ENCODE peak calls at places on chromosomes 6 and 20, in five cellular contexts. One of them, this sample, is unnamed.

GRCh38 chr6:29926081-29926794 is 16.1 kb upstream of the HLA-A start:
- DNase-seq in AG10803: peak; percentile 39
- DNase-seq in HTR-8/SVneo: no peak
- DNase-seq in GM10248: no peak
- DNase-seq in NCI-H1105: no peak
- DNase-seq in this sample: no peak

GRCh38 chr20:59698598-59698997 is 94.3 kb downstream of the PHACTR3 start:
- DNase-seq in AG10803: no peak
- DNase-seq in HTR-8/SVneo: no peak
- DNase-seq in GM10248: no peak
- DNase-seq in NCI-H1105: no peak
- DNase-seq in this sample: no peak

GRCh38 chr6:135163440-135163738 is 17.7 kb upstream of the MYB start:
- DNase-seq in AG10803: no peak
- DNase-seq in HTR-8/SVneo: no peak
- DNase-seq in GM10248: peak; percentile 58
- DNase-seq in NCI-H1105: no peak
- DNase-seq in this sample: no peak

GRCh38 chr6:1633366-1634021 is 23.8 kb downstream of the FOXC1 start:
- DNase-seq in AG10803: no peak
- DNase-seq in HTR-8/SVneo: no peak
- DNase-seq in GM10248: no peak
- DNase-seq in NCI-H1105: no peak
- DNase-seq in this sample: no peak

GRCh38 chr20:40506567-40506966 is 182.5 kb downstream of the MAFB start:
- DNase-seq in AG10803: peak; percentile 100
- DNase-seq in HTR-8/SVneo: peak; percentile 83
- DNase-seq in GM10248: no peak
- DNase-seq in NCI-H1105: no peak
- DNase-seq in this sample: peak; percentile 25

GRCh38 chr6:166775180-166775922 is 148.3 kb upstream of the RPS6KA2 start:
- DNase-seq in AG10803: peak; percentile 72
- DNase-seq in HTR-8/SVneo: peak; percentile 62
- DNase-seq in GM10248: peak; percentile 85
- DNase-seq in NCI-H1105: peak; percentile 89
- DNase-seq in this sample: peak; percentile 53

GRCh38 chr6:31270788-31271640 is 878 bp downstream of the HLA-C start:
- DNase-seq in AG10803: peak; percentile 32
- DNase-seq in HTR-8/SVneo: peak; percentile 18
- DNase-seq in GM10248: peak; percentile 45
- DNase-seq in NCI-H1105: peak; percentile 1
- DNase-seq in this sample: peak; percentile 85

GRCh38 chr20:327041-327945 is 1.9 kb downstream of the SOX12 start:
- DNase-seq in AG10803: peak; percentile 88
- DNase-seq in HTR-8/SVneo: peak; percentile 83
- DNase-seq in GM10248: peak; percentile 94
- DNase-seq in NCI-H1105: peak; percentile 92
- DNase-seq in this sample: peak; percentile 96

GRCh38 chr6:89352329-89353117 is at the start of gene UBE2J1:
- DNase-seq in AG10803: peak; percentile 97
- DNase-seq in HTR-8/SVneo: peak; percentile 64
- DNase-seq in GM10248: peak; percentile 81
- DNase-seq in NCI-H1105: peak; percentile 58
- DNase-seq in this sample: peak; percentile 85

GRCh38 chr20:53071833-53072232 is 99.7 kb downstream of the TSHZ2 start:
- DNase-seq in AG10803: no peak
- DNase-seq in HTR-8/SVneo: no peak
- DNase-seq in GM10248: no peak
- DNase-seq in NCI-H1105: no peak
- DNase-seq in this sample: no peak

GRCh38 chr6:116387374-116387773 is 16.6 kb downstream of the DSE start:
- DNase-seq in AG10803: peak; percentile 57
- DNase-seq in HTR-8/SVneo: no peak
- DNase-seq in GM10248: peak; percentile 25
- DNase-seq in NCI-H1105: no peak
- DNase-seq in this sample: no peak

GRCh38 chr20:22684072-22684762 is 99.8 kb upstream of the FOXA2 start:
- DNase-seq in AG10803: peak; percentile 63
- DNase-seq in HTR-8/SVneo: peak; percentile 66
- DNase-seq in GM10248: peak; percentile 70
- DNase-seq in NCI-H1105: peak; percentile 62
- DNase-seq in this sample: peak; percentile 30

GRCh38 chr6:141550471-141550870 is 582.3 kb upstream of the GJE1 start:
- DNase-seq in AG10803: no peak
- DNase-seq in HTR-8/SVneo: no peak
- DNase-seq in GM10248: no peak
- DNase-seq in NCI-H1105: no peak
- DNase-seq in this sample: no peak

GRCh38 chr20:36644032-36644712 is 1.8 kb downstream of the SLA2 start:
- DNase-seq in AG10803: no peak
- DNase-seq in HTR-8/SVneo: no peak
- DNase-seq in GM10248: no peak
- DNase-seq in NCI-H1105: no peak
- DNase-seq in this sample: no peak

GRCh38 chr6:126030045-126030444 is 43.7 kb downstream of the TRMT11 start:
- DNase-seq in AG10803: no peak
- DNase-seq in HTR-8/SVneo: no peak
- DNase-seq in GM10248: no peak
- DNase-seq in NCI-H1105: no peak
- DNase-seq in this sample: no peak

GRCh38 chr20:17602493-17602892 is 32.6 kb downstream of the DSTN start:
- DNase-seq in AG10803: no peak
- DNase-seq in HTR-8/SVneo: no peak
- DNase-seq in GM10248: no peak
- DNase-seq in NCI-H1105: no peak
- DNase-seq in this sample: no peak

GRCh38 chr6:19753822-19754221 is 83.3 kb upstream of the ID4 start:
- DNase-seq in AG10803: no peak
- DNase-seq in HTR-8/SVneo: no peak
- DNase-seq in GM10248: no peak
- DNase-seq in NCI-H1105: peak; percentile 56
- DNase-seq in this sample: no peak

GRCh38 chr6:158818580-158819212 is 472 bp downstream of the EZR start:
- DNase-seq in AG10803: peak; percentile 66
- DNase-seq in HTR-8/SVneo: peak; percentile 37
- DNase-seq in GM10248: peak; percentile 71
- DNase-seq in NCI-H1105: peak; percentile 61
- DNase-seq in this sample: peak; percentile 42

GRCh38 chr6:143223895-143224294 is 163.2 kb downstream of the AIG1 start:
- DNase-seq in AG10803: peak; percentile 39
- DNase-seq in HTR-8/SVneo: no peak
- DNase-seq in GM10248: no peak
- DNase-seq in NCI-H1105: no peak
- DNase-seq in this sample: no peak

GRCh38 chr6:84779917-84780316 is 15.5 kb upstream of the TBX18 start:
- DNase-seq in AG10803: no peak
- DNase-seq in HTR-8/SVneo: no peak
- DNase-seq in GM10248: no peak
- DNase-seq in NCI-H1105: no peak
- DNase-seq in this sample: no peak

GRCh38 chr20:53748821-53749402 is 155.3 kb upstream of the ZNF217 start:
- DNase-seq in AG10803: peak; percentile 79
- DNase-seq in HTR-8/SVneo: peak; percentile 66
- DNase-seq in GM10248: no peak
- DNase-seq in NCI-H1105: no peak
- DNase-seq in this sample: no peak